ENCODE peak calls at places on chromosome 10, in five cellular contexts. S is HCT116; T is naive thymus-derived CD8-positive, alpha-beta T cell; N is activated T-cell treated with anti-CD3 and anti-CD28 coated beads for 48 hours; G is HEK293T. Q is an unnamed sample.

GRCh38 chr10:123620621-123621020 is 45.5 kb upstream of the GPR26 start:
- DNase-seq in N (no peak), S (no peak), G (no peak), T (no peak), Q (no peak)

GRCh38 chr10:116561026-116561425 is 15.3 kb downstream of the PNLIP start:
- DNase-seq in N (no peak), S (no peak), G (no peak), T (no peak), Q (no peak)

GRCh38 chr10:35707642-35708425 is 65.7 kb upstream of the FZD8 start:
- DNase-seq in N (no peak), T (no peak), S (no peak), G (no peak), Q (no peak)

GRCh38 chr10:35635576-35635975 is 6.5 kb downstream of the FZD8 start:
- DNase-seq in T (peak; percentile 39), G (peak; percentile 39), N (peak; percentile 6), S (peak; percentile 57), Q (peak; percentile 38)

GRCh38 chr10:118800920-118801319 is 46.1 kb upstream of the CACUL1 start:
- DNase-seq in T (peak; percentile 5), S (no peak), N (no peak), G (peak; percentile 40), Q (no peak)

GRCh38 chr10:44985175-44985681 is 6.6 kb upstream of the DEPP1 start:
- DNase-seq in T (no peak), N (no peak), S (no peak), G (no peak), Q (no peak)

GRCh38 chr10:50431118-50431517 is 179.8 kb upstream of the ASAH2 start:
- DNase-seq in T (no peak), N (no peak), S (no peak), G (no peak), Q (no peak)

GRCh38 chr10:132471484-132471883 is 66.1 kb upstream of the INPP5A start:
- DNase-seq in N (no peak), G (no peak), S (no peak), T (no peak), Q (no peak)

GRCh38 chr10:92119340-92119739 is 171.5 kb downstream of the CPEB3 start:
- DNase-seq in G (no peak), N (no peak), S (no peak), T (no peak), Q (no peak)

GRCh38 chr10:3813986-3814831 is 29.2 kb upstream of the KLF6 start:
- DNase-seq in T (no peak), N (no peak), S (no peak), G (no peak), Q (no peak)

GRCh38 chr10:60188548-60188947 is 201.1 kb downstream of the ANK3 start:
- DNase-seq in G (no peak), T (no peak), N (no peak), S (no peak), Q (no peak)

GRCh38 chr10:6507311-6507710 is 72.8 kb downstream of the PRKCQ start:
- DNase-seq in N (no peak), S (no peak), T (no peak), G (no peak), Q (peak; percentile 49)

GRCh38 chr10:99235872-99236626 is 397 bp upstream of the HPSE2 start:
- DNase-seq in N (no peak), G (no peak), S (no peak), T (no peak), Q (no peak)

GRCh38 chr10:46273506-46274477 is 13.0 kb upstream of the ANTXRL start:
- DNase-seq in T (no peak), G (no peak), S (no peak), N (no peak), Q (no peak)

GRCh38 chr10:115657161-115657850 is 564.1 kb downstream of the ATRNL1 start:
- DNase-seq in T (no peak), S (no peak), G (no peak), N (no peak), Q (no peak)